ENCODE peak calls at places on chromosomes 7 and 10, in nine cellular contexts. One of them, this sample, is unnamed.
A peak's percentile ranks its signal among the peaks of the same experiment; 100 is the strongest.

GRCh38 chr10:124912487-124912886 is 29.4 kb upstream of the ZRANB1 start:
- DNase-seq in CD8-positive, alpha-beta memory T cell: no peak
- DNase-seq in upper lobe of right lung: no peak
- DNase-seq in HepG2: no peak
- DNase-seq in mesendoderm: no peak
- DNase-seq in AG04450: no peak
- DNase-seq in mesenchymal stem cell: no peak
- DNase-seq in right atrium auricular region: no peak
- DNase-seq in WERI-Rb-1: no peak
- DNase-seq in this sample: no peak

GRCh38 chr10:97508342-97508741 is 9.6 kb downstream of the UBTD1 start:
- DNase-seq in CD8-positive, alpha-beta memory T cell: no peak
- DNase-seq in upper lobe of right lung: no peak
- DNase-seq in HepG2: no peak
- DNase-seq in mesendoderm: peak; percentile 65
- DNase-seq in AG04450: no peak
- DNase-seq in mesenchymal stem cell: no peak
- DNase-seq in right atrium auricular region: peak; percentile 47
- DNase-seq in WERI-Rb-1: no peak
- DNase-seq in this sample: no peak

GRCh38 chr10:69960606-69961167 is 92.0 kb upstream of the MACROH2A2 start:
- DNase-seq in CD8-positive, alpha-beta memory T cell: no peak
- DNase-seq in upper lobe of right lung: no peak
- DNase-seq in HepG2: no peak
- DNase-seq in mesendoderm: no peak
- DNase-seq in AG04450: no peak
- DNase-seq in mesenchymal stem cell: no peak
- DNase-seq in right atrium auricular region: peak; percentile 47
- DNase-seq in WERI-Rb-1: no peak
- DNase-seq in this sample: no peak

GRCh38 chr10:83603708-83604107 is 535.6 kb upstream of the GHITM start:
- DNase-seq in CD8-positive, alpha-beta memory T cell: no peak
- DNase-seq in upper lobe of right lung: no peak
- DNase-seq in HepG2: no peak
- DNase-seq in mesendoderm: peak; percentile 36
- DNase-seq in AG04450: no peak
- DNase-seq in mesenchymal stem cell: peak; percentile 74
- DNase-seq in right atrium auricular region: no peak
- DNase-seq in WERI-Rb-1: no peak
- DNase-seq in this sample: no peak

GRCh38 chr7:102431617-102432298 is 1.6 kb upstream of the ORAI2 start:
- DNase-seq in CD8-positive, alpha-beta memory T cell: peak; percentile 85
- DNase-seq in upper lobe of right lung: no peak
- DNase-seq in HepG2: peak; percentile 29
- DNase-seq in mesendoderm: peak; percentile 70
- DNase-seq in AG04450: no peak
- DNase-seq in mesenchymal stem cell: peak; percentile 41
- DNase-seq in right atrium auricular region: no peak
- DNase-seq in WERI-Rb-1: peak; percentile 53
- DNase-seq in this sample: no peak

GRCh38 chr7:155188821-155189599 is 108.7 kb upstream of the INSIG1 start:
- DNase-seq in CD8-positive, alpha-beta memory T cell: no peak
- DNase-seq in upper lobe of right lung: no peak
- DNase-seq in HepG2: no peak
- DNase-seq in mesendoderm: no peak
- DNase-seq in AG04450: peak; percentile 36
- DNase-seq in mesenchymal stem cell: peak; percentile 24
- DNase-seq in right atrium auricular region: no peak
- DNase-seq in WERI-Rb-1: no peak
- DNase-seq in this sample: no peak

GRCh38 chr7:157864911-157865310 is 528.1 kb downstream of the DNAJB6 start:
- DNase-seq in CD8-positive, alpha-beta memory T cell: no peak
- DNase-seq in upper lobe of right lung: no peak
- DNase-seq in HepG2: no peak
- DNase-seq in mesendoderm: no peak
- DNase-seq in AG04450: no peak
- DNase-seq in mesenchymal stem cell: no peak
- DNase-seq in right atrium auricular region: no peak
- DNase-seq in WERI-Rb-1: no peak
- DNase-seq in this sample: no peak

GRCh38 chr10:116748041-116748440 is 5.7 kb upstream of the HSPA12A start:
- DNase-seq in CD8-positive, alpha-beta memory T cell: peak; percentile 27
- DNase-seq in upper lobe of right lung: no peak
- DNase-seq in HepG2: peak; percentile 61
- DNase-seq in mesendoderm: no peak
- DNase-seq in AG04450: no peak
- DNase-seq in mesenchymal stem cell: peak; percentile 65
- DNase-seq in right atrium auricular region: no peak
- DNase-seq in WERI-Rb-1: no peak
- DNase-seq in this sample: no peak

GRCh38 chr7:33109758-33110238 is 594 bp upstream of the RP9 start:
- DNase-seq in CD8-positive, alpha-beta memory T cell: no peak
- DNase-seq in upper lobe of right lung: no peak
- DNase-seq in HepG2: no peak
- DNase-seq in mesendoderm: no peak
- DNase-seq in AG04450: no peak
- DNase-seq in mesenchymal stem cell: peak; percentile 7
- DNase-seq in right atrium auricular region: no peak
- DNase-seq in WERI-Rb-1: no peak
- DNase-seq in this sample: no peak

GRCh38 chr10:12638103-12638502 is 288.8 kb downstream of the CAMK1D start:
- DNase-seq in CD8-positive, alpha-beta memory T cell: no peak
- DNase-seq in upper lobe of right lung: no peak
- DNase-seq in HepG2: peak; percentile 24
- DNase-seq in mesendoderm: peak; percentile 15
- DNase-seq in AG04450: peak; percentile 11
- DNase-seq in mesenchymal stem cell: peak; percentile 30
- DNase-seq in right atrium auricular region: no peak
- DNase-seq in WERI-Rb-1: peak; percentile 14
- DNase-seq in this sample: no peak

GRCh38 chr10:88819290-88819689 is 16.8 kb downstream of the LIPM start:
- DNase-seq in CD8-positive, alpha-beta memory T cell: no peak
- DNase-seq in upper lobe of right lung: no peak
- DNase-seq in HepG2: no peak
- DNase-seq in mesendoderm: no peak
- DNase-seq in AG04450: no peak
- DNase-seq in mesenchymal stem cell: no peak
- DNase-seq in right atrium auricular region: no peak
- DNase-seq in WERI-Rb-1: no peak
- DNase-seq in this sample: no peak

GRCh38 chr10:6030217-6030616 is 31.9 kb downstream of the IL2RA start:
- DNase-seq in CD8-positive, alpha-beta memory T cell: no peak
- DNase-seq in upper lobe of right lung: no peak
- DNase-seq in HepG2: no peak
- DNase-seq in mesendoderm: no peak
- DNase-seq in AG04450: no peak
- DNase-seq in mesenchymal stem cell: no peak
- DNase-seq in right atrium auricular region: no peak
- DNase-seq in WERI-Rb-1: no peak
- DNase-seq in this sample: no peak

GRCh38 chr7:133530682-133531081 is 277.8 kb downstream of the EXOC4 start:
- DNase-seq in CD8-positive, alpha-beta memory T cell: no peak
- DNase-seq in upper lobe of right lung: no peak
- DNase-seq in HepG2: no peak
- DNase-seq in mesendoderm: no peak
- DNase-seq in AG04450: no peak
- DNase-seq in mesenchymal stem cell: no peak
- DNase-seq in right atrium auricular region: no peak
- DNase-seq in WERI-Rb-1: no peak
- DNase-seq in this sample: no peak

GRCh38 chr7:27777662-27778061 is 37.7 kb downstream of the TAX1BP1 start:
- DNase-seq in CD8-positive, alpha-beta memory T cell: no peak
- DNase-seq in upper lobe of right lung: no peak
- DNase-seq in HepG2: no peak
- DNase-seq in mesendoderm: no peak
- DNase-seq in AG04450: no peak
- DNase-seq in mesenchymal stem cell: no peak
- DNase-seq in right atrium auricular region: no peak
- DNase-seq in WERI-Rb-1: no peak
- DNase-seq in this sample: no peak

GRCh38 chr10:12909836-12910185 is 91.7 kb downstream of the CCDC3 start:
- DNase-seq in CD8-positive, alpha-beta memory T cell: no peak
- DNase-seq in upper lobe of right lung: no peak
- DNase-seq in HepG2: no peak
- DNase-seq in mesendoderm: no peak
- DNase-seq in AG04450: peak; percentile 2
- DNase-seq in mesenchymal stem cell: peak; percentile 37
- DNase-seq in right atrium auricular region: no peak
- DNase-seq in WERI-Rb-1: no peak
- DNase-seq in this sample: no peak

GRCh38 chr7:112715525-112715924 is 74.7 kb downstream of the TMEM168 start:
- DNase-seq in CD8-positive, alpha-beta memory T cell: no peak
- DNase-seq in upper lobe of right lung: no peak
- DNase-seq in HepG2: no peak
- DNase-seq in mesendoderm: no peak
- DNase-seq in AG04450: no peak
- DNase-seq in mesenchymal stem cell: no peak
- DNase-seq in right atrium auricular region: no peak
- DNase-seq in WERI-Rb-1: no peak
- DNase-seq in this sample: no peak

GRCh38 chr7:143390098-143390772 is 9.1 kb downstream of the ZYX start:
- DNase-seq in CD8-positive, alpha-beta memory T cell: no peak
- DNase-seq in upper lobe of right lung: no peak
- DNase-seq in HepG2: no peak
- DNase-seq in mesendoderm: no peak
- DNase-seq in AG04450: no peak
- DNase-seq in mesenchymal stem cell: no peak
- DNase-seq in right atrium auricular region: no peak
- DNase-seq in WERI-Rb-1: no peak
- DNase-seq in this sample: no peak
- H3K27ac ChIP-seq in CD8-positive, alpha-beta memory T cell: no peak overlapping the region
- H3K27ac ChIP-seq in upper lobe of right lung: no peak overlapping the region
- H3K27ac ChIP-seq in HepG2: no peak overlapping the region
- H3K27ac ChIP-seq in mesendoderm: no peak overlapping the region
- H3K27ac ChIP-seq in AG04450: peak overlapping the region; percentile 52
- H3K27ac ChIP-seq in mesenchymal stem cell: no peak overlapping the region
- H3K27ac ChIP-seq in right atrium auricular region: no peak overlapping the region
- H3K27ac ChIP-seq in WERI-Rb-1: no peak overlapping the region
- H3K27ac ChIP-seq in this sample: no peak overlapping the region

GRCh38 chr10:92483539-92483938 is 90.4 kb downstream of the IDE start:
- DNase-seq in CD8-positive, alpha-beta memory T cell: no peak
- DNase-seq in upper lobe of right lung: no peak
- DNase-seq in HepG2: no peak
- DNase-seq in mesendoderm: no peak
- DNase-seq in AG04450: no peak
- DNase-seq in mesenchymal stem cell: no peak
- DNase-seq in right atrium auricular region: no peak
- DNase-seq in WERI-Rb-1: no peak
- DNase-seq in this sample: no peak

GRCh38 chr10:92490387-92490786 is 83.5 kb downstream of the IDE start:
- DNase-seq in CD8-positive, alpha-beta memory T cell: no peak
- DNase-seq in upper lobe of right lung: no peak
- DNase-seq in HepG2: no peak
- DNase-seq in mesendoderm: no peak
- DNase-seq in AG04450: peak; percentile 38
- DNase-seq in mesenchymal stem cell: peak; percentile 92
- DNase-seq in right atrium auricular region: no peak
- DNase-seq in WERI-Rb-1: no peak
- DNase-seq in this sample: no peak

DNA sequence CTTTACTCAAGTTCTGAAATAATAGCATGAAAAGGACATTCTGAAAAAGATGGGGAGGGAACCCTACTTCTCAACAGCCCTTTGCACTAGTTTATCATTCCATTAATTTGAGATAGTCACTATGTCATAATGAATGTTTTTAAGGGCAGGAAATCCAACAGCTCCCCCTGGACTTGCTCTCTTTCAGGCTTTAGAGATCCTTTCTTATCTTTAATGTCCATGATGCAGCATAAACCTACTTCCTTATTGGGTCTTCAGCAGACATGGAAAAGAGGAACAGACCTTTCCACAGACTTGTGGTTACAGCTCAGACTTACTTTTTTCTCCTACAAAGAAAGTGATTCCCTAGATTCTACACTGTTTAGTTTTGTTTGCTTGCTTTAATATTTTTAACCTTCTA is 87.3 kb downstream of the IDE start:
- DNase-seq in CD8-positive, alpha-beta memory T cell: no peak
- DNase-seq in upper lobe of right lung: no peak
- DNase-seq in HepG2: no peak
- DNase-seq in mesendoderm: no peak
- DNase-seq in AG04450: no peak
- DNase-seq in mesenchymal stem cell: peak; percentile 43
- DNase-seq in right atrium auricular region: no peak
- DNase-seq in WERI-Rb-1: no peak
- DNase-seq in this sample: no peak
- H3K27ac ChIP-seq in CD8-positive, alpha-beta memory T cell: no peak overlapping the region
- H3K27ac ChIP-seq in upper lobe of right lung: no peak overlapping the region
- H3K27ac ChIP-seq in HepG2: no peak overlapping the region
- H3K27ac ChIP-seq in mesendoderm: no peak overlapping the region
- H3K27ac ChIP-seq in AG04450: no peak overlapping the region
- H3K27ac ChIP-seq in mesenchymal stem cell: no peak overlapping the region
- H3K27ac ChIP-seq in right atrium auricular region: no peak overlapping the region
- H3K27ac ChIP-seq in WERI-Rb-1: no peak overlapping the region
- H3K27ac ChIP-seq in this sample: no peak overlapping the region

GRCh38 chr7:151079199-151079910 is 1.3 kb downstream of the FASTK start:
- DNase-seq in CD8-positive, alpha-beta memory T cell: peak; percentile 49
- DNase-seq in upper lobe of right lung: peak; percentile 58
- DNase-seq in HepG2: no peak
- DNase-seq in mesendoderm: no peak
- DNase-seq in AG04450: no peak
- DNase-seq in mesenchymal stem cell: no peak
- DNase-seq in right atrium auricular region: no peak
- DNase-seq in WERI-Rb-1: no peak
- DNase-seq in this sample: no peak
- H3K27ac ChIP-seq in CD8-positive, alpha-beta memory T cell: peak overlapping the region; percentile 89
- H3K27ac ChIP-seq in upper lobe of right lung: no peak overlapping the region
- H3K27ac ChIP-seq in HepG2: peak overlapping the region; percentile 85
- H3K27ac ChIP-seq in mesendoderm: no peak overlapping the region
- H3K27ac ChIP-seq in AG04450: peak overlapping the region; percentile 11
- H3K27ac ChIP-seq in mesenchymal stem cell: no peak overlapping the region
- H3K27ac ChIP-seq in right atrium auricular region: peak overlapping the region; percentile 96
- H3K27ac ChIP-seq in WERI-Rb-1: peak overlapping the region; percentile 98
- H3K27ac ChIP-seq in this sample: peak overlapping the region; percentile 93

DNA sequence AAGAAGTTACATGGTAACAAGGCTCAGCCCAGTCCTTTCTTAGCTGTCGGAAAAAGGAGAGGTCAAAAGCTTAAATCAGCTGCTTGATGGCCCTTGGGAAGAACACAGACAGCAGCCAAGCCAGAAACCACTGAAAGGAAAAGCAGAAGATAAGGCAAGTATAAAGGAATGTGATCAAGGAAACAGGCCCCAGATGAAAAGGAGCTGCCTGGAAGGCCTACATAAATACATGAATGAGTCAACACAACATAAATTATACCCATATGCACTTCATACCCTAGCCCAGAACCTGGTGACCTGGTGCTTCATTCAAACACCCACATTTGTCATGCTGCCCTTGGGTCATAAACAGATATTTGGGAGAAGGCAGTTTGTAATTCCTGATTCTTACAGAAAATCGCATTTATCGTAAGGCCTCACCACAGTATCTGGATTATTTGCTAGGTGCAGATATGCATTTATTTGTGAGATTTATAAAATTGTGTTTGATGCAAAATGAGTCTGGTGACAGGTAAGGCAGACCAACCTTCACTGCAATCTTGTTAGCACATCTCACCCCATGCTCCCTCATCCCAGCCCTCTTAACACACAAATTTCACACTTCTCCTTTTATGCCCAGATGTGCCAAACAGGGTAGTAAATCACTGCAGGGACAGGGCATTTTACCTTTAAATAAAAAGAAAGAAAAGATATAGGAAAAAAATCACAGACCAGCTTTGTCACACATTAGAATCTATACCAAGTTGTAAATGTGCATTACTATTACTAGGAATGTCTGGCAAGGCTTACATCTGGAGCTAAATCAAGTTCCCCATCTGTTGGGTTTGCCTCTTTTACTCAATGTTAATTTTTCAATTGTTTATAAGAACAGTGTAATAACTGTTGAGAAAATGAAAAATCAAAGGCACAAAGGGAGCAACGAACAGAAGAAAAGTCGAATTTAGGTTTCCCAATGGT is 95.0 kb upstream of the KCNIP2 start:
- DNase-seq in CD8-positive, alpha-beta memory T cell: no peak
- DNase-seq in upper lobe of right lung: no peak
- DNase-seq in HepG2: no peak
- DNase-seq in mesendoderm: peak; percentile 19
- DNase-seq in AG04450: peak; percentile 82
- DNase-seq in mesenchymal stem cell: peak; percentile 86
- DNase-seq in right atrium auricular region: no peak
- DNase-seq in WERI-Rb-1: no peak
- DNase-seq in this sample: no peak
- H3K27ac ChIP-seq in CD8-positive, alpha-beta memory T cell: no peak overlapping the region
- H3K27ac ChIP-seq in upper lobe of right lung: no peak overlapping the region
- H3K27ac ChIP-seq in HepG2: no peak overlapping the region
- H3K27ac ChIP-seq in mesendoderm: no peak overlapping the region
- H3K27ac ChIP-seq in AG04450: peak overlapping the region; percentile 96
- H3K27ac ChIP-seq in mesenchymal stem cell: peak overlapping the region; percentile 91
- H3K27ac ChIP-seq in right atrium auricular region: peak overlapping the region; percentile 66
- H3K27ac ChIP-seq in WERI-Rb-1: no peak overlapping the region
- H3K27ac ChIP-seq in this sample: no peak overlapping the region

This sample was measured in lower lobe of right lung.